ENCODE peak calls at places on chromosome 21, in seven cellular contexts. One of them, this sample, is unnamed.
A peak's percentile ranks its signal among the peaks of the same experiment; 100 is the strongest.

GRCh38 chr21:14482165-14482564 is 64.0 kb downstream of the SAMSN1 start:
- DNase-seq in SK-N-SH: no peak
- DNase-seq in body of pancreas: no peak
- DNase-seq in SJSA1: no peak
- DNase-seq in K562: no peak
- DNase-seq in HCT116: no peak
- DNase-seq in AG04450: no peak
- DNase-seq in this sample: no peak

GRCh38 chr21:27132270-27132669 is 165.4 kb upstream of the ADAMTS5 start:
- DNase-seq in SK-N-SH: no peak
- DNase-seq in body of pancreas: no peak
- DNase-seq in SJSA1: no peak
- DNase-seq in K562: no peak
- DNase-seq in HCT116: no peak
- DNase-seq in AG04450: peak; percentile 51
- DNase-seq in this sample: no peak

GRCh38 chr21:31098576-31099005 is 60.3 kb upstream of the KRTAP19-8 start:
- DNase-seq in SK-N-SH: peak; percentile 75
- DNase-seq in body of pancreas: peak; percentile 67
- DNase-seq in SJSA1: peak; percentile 47
- DNase-seq in K562: peak; percentile 60
- DNase-seq in HCT116: peak; percentile 51
- DNase-seq in AG04450: peak; percentile 10
- DNase-seq in this sample: no peak

GRCh38 chr21:17673261-17674020 is 60.7 kb upstream of the BTG3 start:
- DNase-seq in SK-N-SH: no peak
- DNase-seq in body of pancreas: no peak
- DNase-seq in SJSA1: peak; percentile 24
- DNase-seq in K562: no peak
- DNase-seq in HCT116: no peak
- DNase-seq in AG04450: no peak
- DNase-seq in this sample: peak; percentile 20

GRCh38 chr21:46172863-46173528 is 11.3 kb downstream of the SPATC1L start:
- DNase-seq in SK-N-SH: no peak
- DNase-seq in body of pancreas: no peak
- DNase-seq in SJSA1: no peak
- DNase-seq in K562: no peak
- DNase-seq in HCT116: no peak
- DNase-seq in AG04450: no peak
- DNase-seq in this sample: no peak

GRCh38 chr21:36204980-36205379 is 48.4 kb downstream of the DOP1B start:
- DNase-seq in SK-N-SH: no peak
- DNase-seq in body of pancreas: no peak
- DNase-seq in SJSA1: no peak
- DNase-seq in K562: no peak
- DNase-seq in HCT116: no peak
- DNase-seq in AG04450: no peak
- DNase-seq in this sample: no peak

GRCh38 chr21:15667010-15667409 is 62.8 kb upstream of the USP25 start:
- DNase-seq in SK-N-SH: no peak
- DNase-seq in body of pancreas: no peak
- DNase-seq in SJSA1: no peak
- DNase-seq in K562: no peak
- DNase-seq in HCT116: no peak
- DNase-seq in AG04450: no peak
- DNase-seq in this sample: peak; percentile 41

GRCh38 chr21:17783816-17784598 is 35.1 kb downstream of the C21orf91 start:
- DNase-seq in SK-N-SH: no peak
- DNase-seq in body of pancreas: no peak
- DNase-seq in SJSA1: no peak
- DNase-seq in K562: no peak
- DNase-seq in HCT116: no peak
- DNase-seq in AG04450: no peak
- DNase-seq in this sample: no peak

GRCh38 chr21:22342855-22343254 is 1344.6 kb downstream of the NCAM2 start:
- DNase-seq in SK-N-SH: no peak
- DNase-seq in body of pancreas: peak; percentile 69
- DNase-seq in SJSA1: no peak
- DNase-seq in K562: no peak
- DNase-seq in HCT116: no peak
- DNase-seq in AG04450: no peak
- DNase-seq in this sample: no peak

GRCh38 chr21:14064296-14064645 is 146.5 kb downstream of the LIPI start:
- DNase-seq in SK-N-SH: no peak
- DNase-seq in body of pancreas: no peak
- DNase-seq in SJSA1: no peak
- DNase-seq in K562: no peak
- DNase-seq in HCT116: no peak
- DNase-seq in AG04450: no peak
- DNase-seq in this sample: no peak

GRCh38 chr21:32131960-32132359 is 146.9 kb downstream of the MIS18A start:
- DNase-seq in SK-N-SH: no peak
- DNase-seq in body of pancreas: no peak
- DNase-seq in SJSA1: peak; percentile 35
- DNase-seq in K562: peak; percentile 57
- DNase-seq in HCT116: no peak
- DNase-seq in AG04450: no peak
- DNase-seq in this sample: peak; percentile 5

DNA sequence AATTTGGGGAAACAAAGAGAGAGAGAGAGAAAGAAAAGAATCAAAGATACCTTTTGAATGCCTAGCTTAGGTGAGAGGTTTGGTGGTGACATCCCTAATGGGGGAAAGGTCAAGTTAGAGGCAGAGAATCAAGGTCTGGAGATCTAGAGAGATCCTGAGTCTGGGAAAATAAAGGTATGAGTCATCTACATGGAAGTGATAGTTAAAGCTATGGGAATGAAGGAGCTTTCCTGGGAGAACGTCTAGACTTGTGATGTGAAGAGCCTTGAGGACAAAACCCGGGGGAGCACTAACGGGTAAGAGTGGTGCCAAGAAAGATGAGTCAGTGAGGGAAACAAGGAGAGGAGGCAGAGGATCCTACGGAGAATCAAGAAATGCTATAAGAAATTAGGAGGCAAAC is 110.8 kb upstream of the RUNX1 start:
- DNase-seq in SK-N-SH: no peak
- DNase-seq in body of pancreas: no peak
- DNase-seq in SJSA1: peak; percentile 50
- DNase-seq in K562: no peak
- DNase-seq in HCT116: no peak
- DNase-seq in AG04450: no peak
- DNase-seq in this sample: no peak
- H3K27ac ChIP-seq in SK-N-SH: no peak overlapping the region
- H3K27ac ChIP-seq in body of pancreas: no peak overlapping the region
- H3K27ac ChIP-seq in SJSA1: peak overlapping the region; percentile 27
- H3K27ac ChIP-seq in K562: no peak overlapping the region
- H3K27ac ChIP-seq in HCT116: no peak overlapping the region
- H3K27ac ChIP-seq in AG04450: no peak overlapping the region
- H3K27ac ChIP-seq in this sample: no peak overlapping the region

GRCh38 chr21:41726970-41727783 is 39.7 kb downstream of the RIPK4 start:
- DNase-seq in SK-N-SH: no peak
- DNase-seq in body of pancreas: peak; percentile 65
- DNase-seq in SJSA1: peak; percentile 58
- DNase-seq in K562: no peak
- DNase-seq in HCT116: peak; percentile 61
- DNase-seq in AG04450: no peak
- DNase-seq in this sample: peak; percentile 79
- H3K27ac ChIP-seq in SK-N-SH: peak overlapping the region; percentile 80
- H3K27ac ChIP-seq in body of pancreas: peak overlapping the region; percentile 73
- H3K27ac ChIP-seq in SJSA1: peak overlapping the region; percentile 64
- H3K27ac ChIP-seq in K562: no peak overlapping the region
- H3K27ac ChIP-seq in HCT116: peak overlapping the region; percentile 69
- H3K27ac ChIP-seq in AG04450: no peak overlapping the region
- H3K27ac ChIP-seq in this sample: peak overlapping the region; percentile 96

DNA sequence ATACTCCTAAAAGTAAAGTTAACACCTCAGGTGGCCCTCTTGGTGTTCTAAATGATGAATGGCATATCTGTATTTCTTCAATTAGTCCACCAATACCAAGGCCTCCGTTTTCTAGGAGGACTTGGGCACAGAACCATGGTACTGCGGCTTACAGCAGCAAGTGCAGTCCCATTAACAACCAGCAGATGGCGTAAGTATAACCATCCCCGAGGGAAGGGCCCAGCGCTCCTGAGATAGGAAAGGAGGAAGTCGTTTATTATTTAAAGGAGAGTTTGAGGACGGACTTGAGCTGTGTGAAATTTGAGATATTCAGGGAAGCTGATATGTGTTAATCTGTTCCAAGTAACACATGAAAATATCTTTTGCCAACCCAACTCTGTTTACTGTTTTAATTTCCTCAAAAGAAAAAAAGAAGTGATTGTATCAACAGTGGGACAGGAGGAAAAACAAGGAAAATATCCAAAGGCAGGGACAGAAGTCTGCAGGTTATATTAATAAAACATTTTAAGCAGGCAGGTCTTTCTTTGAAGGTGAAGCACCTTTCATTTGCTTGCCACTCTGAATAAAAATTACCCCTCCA is 37.7 kb upstream of the KCNJ15 start:
- DNase-seq in SK-N-SH: peak; percentile 58
- DNase-seq in body of pancreas: peak; percentile 74
- DNase-seq in SJSA1: peak; percentile 65
- DNase-seq in K562: peak; percentile 83
- DNase-seq in HCT116: peak; percentile 21
- DNase-seq in AG04450: peak; percentile 58
- DNase-seq in this sample: peak; percentile 26
- H3K27ac ChIP-seq in SK-N-SH: no peak overlapping the region
- H3K27ac ChIP-seq in body of pancreas: peak overlapping the region; percentile 10
- H3K27ac ChIP-seq in SJSA1: no peak overlapping the region
- H3K27ac ChIP-seq in K562: peak overlapping the region; percentile 86
- H3K27ac ChIP-seq in HCT116: no peak overlapping the region
- H3K27ac ChIP-seq in AG04450: no peak overlapping the region
- H3K27ac ChIP-seq in this sample: no peak overlapping the region

GRCh38 chr21:34012640-34013039 is 60.7 kb upstream of the MRPS6 start:
- DNase-seq in SK-N-SH: no peak
- DNase-seq in body of pancreas: no peak
- DNase-seq in SJSA1: no peak
- DNase-seq in K562: no peak
- DNase-seq in HCT116: no peak
- DNase-seq in AG04450: no peak
- DNase-seq in this sample: no peak

GRCh38 chr21:34009193-34009592 is 64.2 kb upstream of the MRPS6 start:
- DNase-seq in SK-N-SH: no peak
- DNase-seq in body of pancreas: no peak
- DNase-seq in SJSA1: no peak
- DNase-seq in K562: no peak
- DNase-seq in HCT116: no peak
- DNase-seq in AG04450: no peak
- DNase-seq in this sample: no peak

GRCh38 chr21:34006603-34007168 is 66.7 kb upstream of the MRPS6 start:
- DNase-seq in SK-N-SH: no peak
- DNase-seq in body of pancreas: no peak
- DNase-seq in SJSA1: no peak
- DNase-seq in K562: no peak
- DNase-seq in HCT116: no peak
- DNase-seq in AG04450: no peak
- DNase-seq in this sample: no peak

GRCh38 chr21:34008618-34009017 is 64.8 kb upstream of the MRPS6 start:
- DNase-seq in SK-N-SH: no peak
- DNase-seq in body of pancreas: no peak
- DNase-seq in SJSA1: no peak
- DNase-seq in K562: no peak
- DNase-seq in HCT116: no peak
- DNase-seq in AG04450: no peak
- DNase-seq in this sample: no peak

DNA sequence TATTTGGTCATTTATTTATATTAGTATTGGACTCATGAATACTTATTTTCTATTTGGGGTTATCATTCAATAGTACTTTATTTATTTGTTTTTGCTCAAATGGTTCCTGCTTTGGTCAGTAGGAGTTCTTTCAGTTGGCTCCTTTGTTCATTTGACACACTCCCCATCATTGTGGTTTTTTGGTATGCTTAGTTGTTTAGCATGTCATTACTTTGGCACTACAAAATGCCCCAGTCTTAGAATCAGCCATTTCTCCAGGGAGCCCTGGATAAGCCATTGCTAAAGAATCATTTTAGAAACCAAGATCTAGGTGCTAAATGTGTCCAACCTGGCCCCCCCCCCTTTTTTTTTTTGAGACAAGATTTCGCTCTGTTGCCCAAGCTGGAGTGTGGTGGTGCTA is 61.7 kb upstream of the MRPS6 start:
- DNase-seq in SK-N-SH: no peak
- DNase-seq in body of pancreas: no peak
- DNase-seq in SJSA1: peak; percentile 50
- DNase-seq in K562: no peak
- DNase-seq in HCT116: no peak
- DNase-seq in AG04450: no peak
- DNase-seq in this sample: no peak
- H3K27ac ChIP-seq in SK-N-SH: no peak overlapping the region
- H3K27ac ChIP-seq in body of pancreas: no peak overlapping the region
- H3K27ac ChIP-seq in SJSA1: no peak overlapping the region
- H3K27ac ChIP-seq in K562: no peak overlapping the region
- H3K27ac ChIP-seq in HCT116: no peak overlapping the region
- H3K27ac ChIP-seq in AG04450: no peak overlapping the region
- H3K27ac ChIP-seq in this sample: no peak overlapping the region

GRCh38 chr21:45011426-45011825 is 63.0 kb upstream of the ADARB1 start:
- DNase-seq in SK-N-SH: no peak
- DNase-seq in body of pancreas: peak; percentile 4
- DNase-seq in SJSA1: no peak
- DNase-seq in K562: no peak
- DNase-seq in HCT116: no peak
- DNase-seq in AG04450: no peak
- DNase-seq in this sample: no peak
- H3K27ac ChIP-seq in SK-N-SH: peak overlapping the region; percentile 70
- H3K27ac ChIP-seq in body of pancreas: no peak overlapping the region
- H3K27ac ChIP-seq in SJSA1: no peak overlapping the region
- H3K27ac ChIP-seq in K562: no peak overlapping the region
- H3K27ac ChIP-seq in HCT116: no peak overlapping the region
- H3K27ac ChIP-seq in AG04450: no peak overlapping the region
- H3K27ac ChIP-seq in this sample: peak overlapping the region; percentile 93